ENCODE peak calls at places on chromosomes 7 and 10, in four cellular contexts. D is activated naive CD4-positive, alpha-beta T cell treated with Interleukin-2 at 50 U/mL for 16 hours; H is activated CD4-positive, alpha-beta T cell treated with anti-CD3 and anti-CD28 coated beads, Interleukin-2, amount 10 ng/mL, durations not matched to agents 7 days and 5 days; Z is SK-N-SH. T is an unnamed sample.

GRCh38 chr7:130606161-130606560 is 62.4 kb downstream of the COPG2 start:
- DNase-seq in H (no peak), D (no peak), Z (no peak), T (no peak)

GRCh38 chr10:96714031-96714590 is 6.2 kb downstream of the PIK3AP1 start:
- DNase-seq in Z (no peak), H (no peak), D (no peak), T (no peak)

GRCh38 chr7:144834516-144835165 is 1.2 kb downstream of the TPK1 start:
- DNase-seq in H (peak), Z (peak), D (peak), T (peak)

GRCh38 chr10:72370201-72370722 is 15.5 kb upstream of the DNAJB12 start:
- DNase-seq in H (peak), Z (no peak), D (no peak), T (peak)

GRCh38 chr7:157541796-157542668 is 205.2 kb downstream of the DNAJB6 start:
- DNase-seq in H (no peak), D (no peak), Z (no peak), T (no peak)

GRCh38 chr7:41437257-41438196 is 265.4 kb downstream of the INHBA start:
- DNase-seq in Z (no peak), D (no peak), H (no peak), T (no peak)

GRCh38 chr10:30422981-30423654 is 10.9 kb upstream of the MAP3K8 start:
- DNase-seq in D (no peak), Z (no peak), H (no peak), T (no peak)

GRCh38 chr10:132201111-132201989 is 14.6 kb downstream of the DPYSL4 start:
- DNase-seq in D (no peak), H (no peak), Z (no peak), T (no peak)

GRCh38 chr7:139914306-139914747 is 85.3 kb downstream of the TBXAS1 start:
- DNase-seq in H (no peak), D (no peak), Z (no peak), T (no peak)

GRCh38 chr10:28054211-28054888 is 55.5 kb upstream of the ODAD2 start:
- DNase-seq in H (no peak), D (no peak), Z (no peak), T (no peak)

GRCh38 chr7:145644426-145645154 is 472.0 kb upstream of the CNTNAP2 start:
- DNase-seq in Z (no peak), D (no peak), H (no peak), T (no peak)

GRCh38 chr10:29702288-29703164 is 67.8 kb upstream of the SVIL start:
- DNase-seq in H (peak), Z (no peak), D (no peak), T (no peak)

GRCh38 chr7:95331004-95331337 is 6.6 kb upstream of the PON1 start:
- DNase-seq in D (no peak), Z (no peak), H (no peak), T (no peak)

GRCh38 chr7:101565601-101566209 is 63.4 kb downstream of the MYL10 start:
- DNase-seq in D (no peak), Z (no peak), H (no peak), T (no peak)

GRCh38 chr7:16301251-16301650 is 120.1 kb downstream of the CRPPA start:
- DNase-seq in Z (no peak), H (no peak), D (no peak), T (no peak)